ENCODE peak calls at places on chromosome 2, in four cellular contexts. One of them, this sample, is unnamed.

GRCh38 chr2:205808493-205809121 is 126.3 kb downstream of the NRP2 start:
- DNase-seq in GM20000: no peak
- DNase-seq in effector memory CD8-positive, alpha-beta T cell: no peak
- DNase-seq in skeletal muscle cell: no peak
- DNase-seq in this sample: no peak

GRCh38 chr2:207188601-207189000 is 22.9 kb upstream of the KLF7 start:
- DNase-seq in effector memory CD8-positive, alpha-beta T cell: no peak
- DNase-seq in GM20000: no peak
- DNase-seq in skeletal muscle cell: no peak
- DNase-seq in this sample: no peak

GRCh38 chr2:13858626-13859025 is 773.9 kb upstream of the LRATD1 start:
- DNase-seq in GM20000: no peak
- DNase-seq in skeletal muscle cell: peak
- DNase-seq in effector memory CD8-positive, alpha-beta T cell: no peak
- DNase-seq in this sample: no peak

GRCh38 chr2:190320696-190321095 is 1.1 kb upstream of the HIBCH start:
- DNase-seq in GM20000: peak
- DNase-seq in skeletal muscle cell: no peak
- DNase-seq in effector memory CD8-positive, alpha-beta T cell: no peak
- DNase-seq in this sample: peak

GRCh38 chr2:19839438-19839837 is 62.3 kb downstream of the TTC32 start:
- DNase-seq in skeletal muscle cell: no peak
- DNase-seq in GM20000: no peak
- DNase-seq in effector memory CD8-positive, alpha-beta T cell: no peak
- DNase-seq in this sample: no peak

GRCh38 chr2:37768491-37768925 is 97.1 kb upstream of the CDC42EP3 start:
- DNase-seq in effector memory CD8-positive, alpha-beta T cell: no peak
- DNase-seq in skeletal muscle cell: peak
- DNase-seq in GM20000: no peak
- DNase-seq in this sample: no peak

GRCh38 chr2:222311978-222312738 is 13.4 kb upstream of the PAX3 start:
- DNase-seq in GM20000: peak
- DNase-seq in skeletal muscle cell: no peak
- DNase-seq in effector memory CD8-positive, alpha-beta T cell: no peak
- DNase-seq in this sample: no peak

GRCh38 chr2:21484643-21485042 is 360.9 kb downstream of the TDRD15 start:
- DNase-seq in effector memory CD8-positive, alpha-beta T cell: no peak
- DNase-seq in GM20000: no peak
- DNase-seq in skeletal muscle cell: no peak
- DNase-seq in this sample: no peak

GRCh38 chr2:2840101-2840531 is 509.0 kb upstream of the MYT1L start:
- DNase-seq in GM20000: no peak
- DNase-seq in effector memory CD8-positive, alpha-beta T cell: no peak
- DNase-seq in skeletal muscle cell: no peak
- DNase-seq in this sample: no peak

GRCh38 chr2:231488331-231488730 is 24.0 kb upstream of the NCL start:
- DNase-seq in skeletal muscle cell: no peak
- DNase-seq in effector memory CD8-positive, alpha-beta T cell: no peak
- DNase-seq in GM20000: no peak
- DNase-seq in this sample: no peak

GRCh38 chr2:238585836-238586821 is 159.4 kb downstream of the ASB1 start:
- DNase-seq in effector memory CD8-positive, alpha-beta T cell: no peak
- DNase-seq in skeletal muscle cell: no peak
- DNase-seq in GM20000: no peak
- DNase-seq in this sample: no peak

GRCh38 chr2:189412330-189412953 is 28.8 kb upstream of the WDR75 start:
- DNase-seq in effector memory CD8-positive, alpha-beta T cell: peak
- DNase-seq in skeletal muscle cell: no peak
- DNase-seq in GM20000: peak
- DNase-seq in this sample: peak

GRCh38 chr2:31217465-31218200 is at the start of gene CAPN14:
- DNase-seq in GM20000: no peak
- DNase-seq in effector memory CD8-positive, alpha-beta T cell: no peak
- DNase-seq in skeletal muscle cell: no peak
- DNase-seq in this sample: no peak

GRCh38 chr2:28956415-28956826 is 24.7 kb upstream of the TOGARAM2 start:
- DNase-seq in skeletal muscle cell: no peak
- DNase-seq in effector memory CD8-positive, alpha-beta T cell: peak
- DNase-seq in GM20000: peak
- DNase-seq in this sample: no peak

GRCh38 chr2:159557437-159558034 is 58.8 kb downstream of the BAZ2B start:
- DNase-seq in effector memory CD8-positive, alpha-beta T cell: no peak
- DNase-seq in skeletal muscle cell: no peak
- DNase-seq in GM20000: no peak
- DNase-seq in this sample: no peak

GRCh38 chr2:15733867-15734765 is 142.4 kb downstream of the DDX1 start:
- DNase-seq in GM20000: no peak
- DNase-seq in skeletal muscle cell: peak
- DNase-seq in effector memory CD8-positive, alpha-beta T cell: no peak
- DNase-seq in this sample: no peak

GRCh38 chr2:37683241-37683640 is 11.8 kb upstream of the CDC42EP3 start:
- DNase-seq in GM20000: no peak
- DNase-seq in skeletal muscle cell: no peak
- DNase-seq in effector memory CD8-positive, alpha-beta T cell: no peak
- DNase-seq in this sample: no peak

GRCh38 chr2:36507408-36507812 is 90.6 kb downstream of the FEZ2 start:
- DNase-seq in effector memory CD8-positive, alpha-beta T cell: no peak
- DNase-seq in skeletal muscle cell: no peak
- DNase-seq in GM20000: peak
- DNase-seq in this sample: peak

GRCh38 chr2:127634066-127634617 is 11.8 kb upstream of the GPR17 start:
- DNase-seq in skeletal muscle cell: no peak
- DNase-seq in GM20000: no peak
- DNase-seq in effector memory CD8-positive, alpha-beta T cell: no peak
- DNase-seq in this sample: no peak

GRCh38 chr2:224612581-224612980 is 27.4 kb upstream of the CUL3 start:
- DNase-seq in skeletal muscle cell: no peak
- DNase-seq in GM20000: no peak
- DNase-seq in effector memory CD8-positive, alpha-beta T cell: no peak
- DNase-seq in this sample: no peak

GRCh38 chr2:219969508-219969907 is 342.1 kb downstream of the SLC4A3 start:
- DNase-seq in skeletal muscle cell: peak
- DNase-seq in GM20000: no peak
- DNase-seq in effector memory CD8-positive, alpha-beta T cell: no peak
- DNase-seq in this sample: no peak

GRCh38 chr2:182064024-182064880 is 78.6 kb downstream of the PPP1R1C start:
- DNase-seq in effector memory CD8-positive, alpha-beta T cell: no peak
- DNase-seq in skeletal muscle cell: no peak
- DNase-seq in GM20000: no peak
- DNase-seq in this sample: no peak

GRCh38 chr2:185782223-185782769 is 43.7 kb downstream of the FSIP2 start:
- DNase-seq in GM20000: no peak
- DNase-seq in effector memory CD8-positive, alpha-beta T cell: no peak
- DNase-seq in skeletal muscle cell: no peak
- DNase-seq in this sample: no peak

GRCh38 chr2:160433466-160434172 is 60.0 kb downstream of the RBMS1 start:
- DNase-seq in skeletal muscle cell: no peak
- DNase-seq in effector memory CD8-positive, alpha-beta T cell: no peak
- DNase-seq in GM20000: no peak
- DNase-seq in this sample: no peak

GRCh38 chr2:238655974-238656722 is 191.7 kb upstream of the TWIST2 start:
- DNase-seq in GM20000: no peak
- DNase-seq in effector memory CD8-positive, alpha-beta T cell: no peak
- DNase-seq in skeletal muscle cell: no peak
- DNase-seq in this sample: no peak

GRCh38 chr2:197076652-197077051 is 150.1 kb upstream of the PGAP1 start:
- DNase-seq in effector memory CD8-positive, alpha-beta T cell: no peak
- DNase-seq in GM20000: no peak
- DNase-seq in skeletal muscle cell: no peak
- DNase-seq in this sample: no peak

GRCh38 chr2:15352363-15352762 is 208.8 kb downstream of the NBAS start:
- DNase-seq in effector memory CD8-positive, alpha-beta T cell: no peak
- DNase-seq in skeletal muscle cell: no peak
- DNase-seq in GM20000: no peak
- DNase-seq in this sample: no peak

GRCh38 chr2:216984937-216985336 is 125.1 kb upstream of the TNP1 start:
- DNase-seq in skeletal muscle cell: no peak
- DNase-seq in GM20000: no peak
- DNase-seq in effector memory CD8-positive, alpha-beta T cell: no peak
- DNase-seq in this sample: no peak

GRCh38 chr2:9004338-9005204 is 1.1 kb upstream of the MBOAT2 start:
- DNase-seq in skeletal muscle cell: no peak
- DNase-seq in effector memory CD8-positive, alpha-beta T cell: no peak
- DNase-seq in GM20000: no peak
- DNase-seq in this sample: no peak

GRCh38 chr2:219109468-219109867 is 48.7 kb upstream of the IHH start:
- DNase-seq in GM20000: no peak
- DNase-seq in skeletal muscle cell: no peak
- DNase-seq in effector memory CD8-positive, alpha-beta T cell: no peak
- DNase-seq in this sample: no peak

GRCh38 chr2:100761365-100761764 is 58.6 kb upstream of the NPAS2 start:
- DNase-seq in effector memory CD8-positive, alpha-beta T cell: no peak
- DNase-seq in GM20000: no peak
- DNase-seq in skeletal muscle cell: no peak
- DNase-seq in this sample: no peak

GRCh38 chr2:27428978-27429541 is 629 bp downstream of the NRBP1 start:
- DNase-seq in GM20000: peak
- DNase-seq in skeletal muscle cell: peak
- DNase-seq in effector memory CD8-positive, alpha-beta T cell: peak
- DNase-seq in this sample: peak

GRCh38 chr2:51990684-51991083 is 958.8 kb upstream of the NRXN1 start:
- DNase-seq in effector memory CD8-positive, alpha-beta T cell: no peak
- DNase-seq in GM20000: no peak
- DNase-seq in skeletal muscle cell: no peak
- DNase-seq in this sample: no peak

This sample was measured in GM10248.